ENCODE peak calls at places on chromosomes 1 and 21, in six cellular contexts. B, D, G, L, Y and J are unnamed samples.
A peak's percentile ranks its signal among the peaks of the same experiment; 100 is the strongest.

GRCh38 chr1:65979145-65979544 is 186.4 kb downstream of the PDE4B start:
- DNase-seq in B (no peak), L (no peak), D (no peak), G (peak; percentile 40), Y (no peak), J (no peak)

GRCh38 chr1:207060596-207060995 is 7.5 kb downstream of the PFKFB2 start:
- DNase-seq in Y (no peak), G (no peak), D (no peak), B (no peak), L (no peak), J (no peak)

GRCh38 chr1:211478376-211478775 is 13.6 kb downstream of the RD3 start:
- DNase-seq in D (no peak), B (no peak), Y (no peak), G (no peak), L (no peak), J (no peak)

GRCh38 chr1:87439821-87440220 is 111.1 kb downstream of the LMO4 start:
- DNase-seq in D (no peak), B (no peak), G (no peak), L (no peak), Y (no peak), J (no peak)

GRCh38 chr1:27596261-27596660 is 7.7 kb downstream of the AHDC1 start:
- DNase-seq in L (no peak), B (no peak), Y (no peak), G (no peak), D (no peak), J (no peak)

GRCh38 chr1:228366062-228366850 is 40.4 kb downstream of the TRIM11 start:
- DNase-seq in Y (no peak), L (no peak), D (no peak), G (no peak), B (no peak), J (no peak)

GRCh38 chr1:72282271-72282656 is at the start of gene NEGR1:
- DNase-seq in G (peak; percentile 24), L (no peak), Y (no peak), D (no peak), B (peak; percentile 62), J (no peak)

GRCh38 chr1:22754106-22754768 is 43.6 kb downstream of the EPHB2 start:
- DNase-seq in G (no peak), Y (no peak), D (no peak), L (no peak), B (no peak), J (no peak)

GRCh38 chr1:182624582-182624981 is 20.4 kb upstream of the RGS16 start:
- DNase-seq in L (no peak), Y (no peak), D (no peak), B (no peak), G (no peak), J (no peak)

GRCh38 chr1:217379338-217379737 is 251.6 kb downstream of the GPATCH2 start:
- DNase-seq in D (no peak), G (no peak), B (no peak), L (no peak), Y (no peak), J (no peak)

GRCh38 chr1:108692724-108693655 is 880 bp downstream of the PRPF38B start:
- DNase-seq in Y (no peak), L (peak; percentile 87), G (peak; percentile 53), D (peak; percentile 59), B (peak; percentile 26), J (no peak)

GRCh38 chr1:202184750-202185460 is 8.7 kb upstream of the LGR6 start:
- DNase-seq in B (peak; percentile 77), G (peak; percentile 77), L (peak; percentile 68), Y (peak; percentile 98), D (peak; percentile 24), J (peak; percentile 35)

GRCh38 chr1:118986291-118986838 is 1.8 kb downstream of the TBX15 start:
- DNase-seq in G (no peak), Y (no peak), D (no peak), L (no peak), B (peak; percentile 76), J (peak; percentile 8)

GRCh38 chr1:25562101-25562927 is 18.9 kb downstream of the LDLRAP1 start:
- DNase-seq in L (peak; percentile 98), Y (no peak), B (no peak), G (no peak), D (peak; percentile 70), J (no peak)

GRCh38 chr1:218349365-218350021 is 4.4 kb downstream of the TGFB2 start:
- DNase-seq in L (no peak), D (no peak), B (no peak), G (no peak), Y (no peak), J (no peak)

GRCh38 chr1:32775640-32776337 is 41.4 kb downstream of the YARS1 start:
- DNase-seq in B (no peak), G (no peak), L (no peak), D (no peak), Y (no peak), J (no peak)

GRCh38 chr1:8276932-8277331 is 41.0 kb upstream of the SLC45A1 start:
- DNase-seq in D (no peak), B (no peak), G (no peak), Y (no peak), L (no peak), J (no peak)

GRCh38 chr1:206144605-206145004 is 27.4 kb upstream of the AVPR1B start:
- DNase-seq in G (no peak), D (no peak), L (no peak), B (no peak), Y (no peak), J (no peak)

GRCh38 chr21:25733859-25734653 is 648 bp downstream of the ATP5PF start:
- DNase-seq in L (peak; percentile 43), B (peak; percentile 33), D (no peak), G (no peak), Y (no peak), J (no peak)

GRCh38 chr1:1200876-1201810 is 5.2 kb downstream of the TNFRSF18 start:
- DNase-seq in G (no peak), B (no peak), L (no peak), Y (no peak), D (peak; percentile 64), J (no peak)

GRCh38 chr1:207284209-207284892 is 37.1 kb upstream of the CD55 start:
- DNase-seq in G (no peak), L (no peak), B (no peak), Y (no peak), D (no peak), J (no peak)

GRCh38 chr1:196558424-196558823 is 49.8 kb downstream of the KCNT2 start:
- DNase-seq in Y (no peak), L (no peak), D (no peak), G (no peak), B (peak; percentile 35), J (peak; percentile 20)

GRCh38 chr1:161241682-161242081 is 3.7 kb upstream of the NR1I3 start:
- DNase-seq in D (no peak), B (no peak), L (no peak), Y (no peak), G (no peak), J (no peak)

GRCh38 chr1:16979475-16980327 is 719 bp downstream of the MFAP2 start:
- DNase-seq in D (no peak), Y (no peak), L (no peak), G (no peak), B (no peak), J (no peak)

GRCh38 chr1:95809391-95809790 is 575.4 kb downstream of the RWDD3 start:
- DNase-seq in B (no peak), G (no peak), L (no peak), D (no peak), Y (no peak), J (no peak)

GRCh38 chr1:59952065-59952464 is 25.5 kb upstream of the CYP2J2 start:
- DNase-seq in L (no peak), G (no peak), Y (no peak), B (no peak), D (no peak), J (no peak)

GRCh38 chr1:208731976-208732821 is 488.0 kb upstream of the PLXNA2 start:
- DNase-seq in G (no peak), B (no peak), L (no peak), D (no peak), Y (no peak), J (no peak)

GRCh38 chr1:20105856-20106255 is 13.5 kb downstream of the PLA2G2D start:
- DNase-seq in Y (no peak), G (no peak), D (no peak), B (no peak), L (no peak), J (no peak)

GRCh38 chr1:39639333-39640130 is at the start of gene HEYL:
- DNase-seq in D (peak; percentile 10), L (no peak), Y (no peak), G (peak; percentile 92), B (peak; percentile 98), J (no peak)

GRCh38 chr1:214127705-214128104 is 139.9 kb downstream of the PROX1 start:
- DNase-seq in B (no peak), L (no peak), Y (no peak), D (no peak), G (no peak), J (no peak)
- H3K36me3 ChIP-seq in B (no peaks in the 10 kb centered on the region), L (no peaks in the 10 kb centered on the region), Y (no peaks in the 10 kb centered on the region), D (no peaks in the 10 kb centered on the region), G (no peaks in the 10 kb centered on the region), J (no peaks in the 10 kb centered on the region)

GRCh38 chr1:21705303-21705980 is 36.3 kb upstream of the RAP1GAP start:
- DNase-seq in L (no peak), Y (no peak), D (no peak), B (no peak), G (no peak), J (no peak)
- H3K36me3 ChIP-seq in L (peaks cover 79% of the 10 kb centered on the region), Y (peaks cover 3% of the 10 kb centered on the region), D (peaks cover 36% of the 10 kb centered on the region), B (peaks cover 42% of the 10 kb centered on the region), G (peaks cover 26% of the 10 kb centered on the region), J (peaks cover 46% of the 10 kb centered on the region)

DNA sequence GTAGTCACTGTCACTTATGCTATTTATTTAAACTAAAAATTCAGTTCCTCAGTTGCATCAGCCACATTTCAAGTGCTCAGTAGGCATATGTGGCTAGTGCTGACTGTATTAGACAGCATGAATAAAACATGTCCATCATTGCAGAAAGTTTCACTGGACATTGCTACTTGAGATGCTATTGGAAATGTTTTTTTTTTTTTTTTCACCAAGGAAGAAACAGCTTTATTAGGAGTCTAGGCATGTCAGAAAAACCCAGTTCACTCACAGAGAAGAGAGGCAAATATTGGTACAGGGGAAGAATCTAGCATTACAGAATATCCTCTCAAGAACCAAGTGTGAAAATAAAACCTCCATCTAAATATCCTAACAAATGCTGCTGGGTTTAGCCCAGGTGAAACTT is 108.1 kb upstream of the GNG4 start:
- DNase-seq in Y (no peak), D (no peak), L (no peak), G (no peak), B (no peak), J (no peak)
- H3K36me3 ChIP-seq in Y (no peaks in the 10 kb centered on the region), D (no peaks in the 10 kb centered on the region), L (no peaks in the 10 kb centered on the region), G (peaks cover 5% of the 10 kb centered on the region), B (no peaks in the 10 kb centered on the region), J (no peaks in the 10 kb centered on the region)

GRCh38 chr1:44322367-44322766 is 32.7 kb downstream of the ERI3 start:
- DNase-seq in L (no peak), B (no peak), D (no peak), Y (no peak), G (no peak), J (no peak)

GRCh38 chr1:44315521-44315920 is 39.5 kb downstream of the ERI3 start:
- DNase-seq in Y (no peak), G (no peak), D (no peak), L (no peak), B (no peak), J (no peak)

GRCh38 chr1:44316231-44316759 is 38.8 kb downstream of the ERI3 start:
- DNase-seq in L (no peak), B (no peak), D (no peak), G (no peak), Y (no peak), J (no peak)

GRCh38 chr1:44314401-44314800 is 40.7 kb downstream of the ERI3 start:
- DNase-seq in D (no peak), B (no peak), G (no peak), L (no peak), Y (no peak), J (no peak)

GRCh38 chr1:44318097-44319088 is 36.7 kb downstream of the ERI3 start:
- DNase-seq in G (peak; percentile 48), Y (peak; percentile 37), D (no peak), B (peak; percentile 53), L (peak; percentile 58), J (no peak)
- H3K36me3 ChIP-seq in G (peaks cover 11% of the 10 kb centered on the region), Y (no peaks in the 10 kb centered on the region), D (peaks cover 17% of the 10 kb centered on the region), B (peaks cover 35% of the 10 kb centered on the region), L (peaks cover 49% of the 10 kb centered on the region), J (peaks cover 57% of the 10 kb centered on the region)